ENCODE peak calls at places on chromosomes 11 and 22, in ten cellular contexts. B is CD4-positive, alpha-beta T cell; X is AG09319; Z is neural crest cell; J is A549; W is D721Med; O is foreskin fibroblast; S is WTC11; U is fibroblast of the aortic adventitia; M is H1. N is an unnamed sample.

GRCh38 chr11:15627560-15627959 is 512.8 kb downstream of the INSC start:
- DNase-seq in B (no peak), X (no peak), Z (no peak), J (no peak), W (no peak), O (peak), S (no peak), U (peak), M (no peak), N (no peak)

GRCh38 chr11:72812968-72813739 is 1.1 kb upstream of the ATG16L2 start:
- DNase-seq in B (peak), X (no peak), Z (peak), J (peak), W (peak), O (peak), S (peak), U (peak), M (peak), N (no peak)

GRCh38 chr11:58394195-58394594 is 12.5 kb downstream of the OR5B3 start:
- DNase-seq in B (no peak), X (no peak), Z (no peak), J (no peak), W (no peak), O (peak), S (no peak), U (peak), M (no peak), N (no peak)

GRCh38 chr11:27255447-27255828 is 107.6 kb downstream of the CCDC34 start:
- DNase-seq in B (no peak), X (peak), Z (no peak), J (no peak), W (no peak), O (peak), S (no peak), U (peak), M (no peak), N (no peak)

GRCh38 chr11:12547953-12548650 is 126.1 kb upstream of the TEAD1 start:
- DNase-seq in B (no peak), X (no peak), Z (no peak), J (no peak), W (no peak), O (peak), S (no peak), U (peak), M (no peak), N (no peak)

GRCh38 chr11:114279778-114280532 is 16.2 kb upstream of the NNMT start:
- DNase-seq in B (no peak), X (no peak), Z (no peak), J (no peak), W (no peak), O (peak), S (no peak), U (peak), M (peak), N (no peak)

GRCh38 chr11:95968585-95968984 is 44.7 kb upstream of the MTMR2 start:
- DNase-seq in B (no peak), X (no peak), Z (no peak), J (no peak), W (no peak), O (peak), S (no peak), U (peak), M (no peak), N (no peak)

GRCh38 chr22:32957093-32957835 is 100.9 kb downstream of the SYN3 start:
- DNase-seq in B (no peak), X (no peak), Z (no peak), J (no peak), W (no peak), O (peak), S (no peak), U (peak), M (no peak), N (no peak)

GRCh38 chr11:114180301-114181055 is 115.7 kb upstream of the NNMT start:
- DNase-seq in B (no peak), X (no peak), Z (no peak), J (no peak), W (no peak), O (peak), S (peak), U (peak), M (no peak), N (no peak)

GRCh38 chr22:37300551-37301017 is 18.3 kb downstream of the CYTH4 start:
- DNase-seq in B (no peak), X (no peak), Z (no peak), J (no peak), W (no peak), O (no peak), S (no peak), U (no peak), M (no peak), N (no peak)

GRCh38 chr22:37409031-37409430 is 18.2 kb downstream of the ELFN2 start:
- DNase-seq in B (no peak), X (no peak), Z (no peak), J (no peak), W (no peak), O (no peak), S (no peak), U (no peak), M (no peak), N (no peak)

GRCh38 chr11:95426823-95427462 is 195.9 kb upstream of the SESN3 start:
- DNase-seq in B (no peak), X (no peak), Z (no peak), J (no peak), W (no peak), O (peak), S (no peak), U (no peak), M (no peak), N (no peak)

GRCh38 chr11:15651782-15652181 is 537.1 kb downstream of the INSC start:
- DNase-seq in B (no peak), X (no peak), Z (no peak), J (no peak), W (no peak), O (no peak), S (no peak), U (no peak), M (peak), N (no peak)

GRCh38 chr22:17990167-17990566 is 34.2 kb downstream of the MICAL3 start:
- DNase-seq in B (no peak), X (no peak), Z (no peak), J (no peak), W (no peak), O (no peak), S (no peak), U (no peak), M (no peak), N (no peak)

GRCh38 chr22:31350410-31350863 is 4.3 kb upstream of the PATZ1 start:
- DNase-seq in B (no peak), X (no peak), Z (no peak), J (peak), W (no peak), O (peak), S (peak), U (no peak), M (no peak), N (no peak)

GRCh38 chr11:1931791-1932480 is 12.4 kb downstream of the TNNT3 start:
- DNase-seq in B (no peak), X (no peak), Z (no peak), J (no peak), W (no peak), O (no peak), S (peak), U (no peak), M (no peak), N (peak)

GRCh38 chr22:20422271-20422958 is 15.2 kb downstream of the SCARF2 start:
- DNase-seq in B (no peak), X (peak), Z (no peak), J (no peak), W (peak), O (peak), S (no peak), U (peak), M (no peak), N (peak)

GRCh38 chr11:2582436-2582931 is 117.3 kb downstream of the KCNQ1OT1 start:
- DNase-seq in B (no peak), X (no peak), Z (no peak), J (no peak), W (no peak), O (no peak), S (peak), U (no peak), M (peak), N (peak)

GRCh38 chr11:68865241-68865640 is 23.5 kb upstream of the CPT1A start:
- DNase-seq in B (no peak), X (no peak), Z (no peak), J (no peak), W (no peak), O (no peak), S (no peak), U (no peak), M (no peak), N (peak)

GRCh38 chr11:113994077-113994954 is 19.4 kb downstream of the HTR3A start:
- DNase-seq in B (peak), X (no peak), Z (peak), J (peak), W (no peak), O (peak), S (peak), U (no peak), M (peak), N (no peak)

GRCh38 chr11:44515085-44515484 is 50.4 kb upstream of the CD82 start:
- DNase-seq in B (no peak), X (no peak), Z (no peak), J (no peak), W (no peak), O (no peak), S (no peak), U (peak), M (no peak), N (no peak)

GRCh38 chr11:32391965-32392553 is 43.3 kb downstream of the WT1 start:
- DNase-seq in B (no peak), X (no peak), Z (no peak), J (no peak), W (no peak), O (no peak), S (no peak), U (peak), M (no peak), N (no peak)

GRCh38 chr11:3638513-3638912 is 3.3 kb downstream of the ART5 start:
- DNase-seq in B (no peak), X (no peak), Z (no peak), J (no peak), W (no peak), O (no peak), S (no peak), U (no peak), M (no peak), N (peak)

GRCh38 chr22:32695451-32695891 is 106.0 kb upstream of the TIMP3 start:
- DNase-seq in B (no peak), X (peak), Z (no peak), J (peak), W (no peak), O (peak), S (no peak), U (peak), M (no peak), N (no peak)

GRCh38 chr11:10793470-10794255 is 15.1 kb downstream of the EIF4G2 start:
- DNase-seq in B (no peak), X (no peak), Z (no peak), J (no peak), W (no peak), O (no peak), S (no peak), U (no peak), M (no peak), N (no peak)

GRCh38 chr11:20754957-20755356 is 85.6 kb downstream of the NELL1 start:
- DNase-seq in B (no peak), X (no peak), Z (no peak), J (no peak), W (no peak), O (no peak), S (peak), U (no peak), M (peak), N (no peak)

GRCh38 chr11:64237484-64237951 is 3.1 kb downstream of the VEGFB start:
- DNase-seq in B (no peak), X (no peak), Z (no peak), J (no peak), W (no peak), O (no peak), S (no peak), U (no peak), M (no peak), N (peak)

GRCh38 chr22:25081409-25081824 is 118.2 kb upstream of the CRYBB3 start:
- DNase-seq in B (peak), X (no peak), Z (peak), J (peak), W (no peak), O (peak), S (peak), U (no peak), M (peak), N (no peak)

GRCh38 chr11:11171285-11171684 is 181.8 kb downstream of the CSNK2A3 start:
- DNase-seq in B (no peak), X (no peak), Z (no peak), J (no peak), W (no peak), O (no peak), S (no peak), U (no peak), M (no peak), N (no peak)

GRCh38 chr11:117423046-117423575 is 95.5 kb downstream of the CEP164 start:
- DNase-seq in B (no peak), X (no peak), Z (no peak), J (no peak), W (no peak), O (no peak), S (no peak), U (no peak), M (no peak), N (peak)

GRCh38 chr11:96188625-96189006 is 154.4 kb downstream of the MAML2 start:
- DNase-seq in B (no peak), X (no peak), Z (no peak), J (no peak), W (no peak), O (peak), S (no peak), U (peak), M (no peak), N (no peak)

GRCh38 chr22:49363526-49364230 is 464.0 kb downstream of the BRD1 start:
- DNase-seq in B (no peak), X (no peak), Z (no peak), J (no peak), W (no peak), O (no peak), S (no peak), U (no peak), M (no peak), N (no peak)

GRCh38 chr11:134554861-134555260 is 142.8 kb upstream of the B3GAT1 start:
- DNase-seq in B (no peak), X (no peak), Z (no peak), J (no peak), W (no peak), O (no peak), S (no peak), U (no peak), M (peak), N (no peak)

GRCh38 chr11:79227308-79227707 is 213.5 kb downstream of the TENM4 start:
- DNase-seq in B (no peak), X (no peak), Z (no peak), J (no peak), W (no peak), O (no peak), S (no peak), U (no peak), M (no peak), N (no peak)

GRCh38 chr11:70220136-70220535 is 17.0 kb downstream of the FADD start:
- DNase-seq in B (no peak), X (no peak), Z (no peak), J (no peak), W (no peak), O (no peak), S (no peak), U (no peak), M (no peak), N (no peak)

GRCh38 chr22:17896552-17896951 is 122.3 kb upstream of the BID start:
- DNase-seq in B (no peak), X (no peak), Z (no peak), J (peak), W (no peak), O (peak), S (peak), U (no peak), M (peak), N (no peak)

GRCh38 chr22:38205261-38206128 is 3.7 kb downstream of the MAFF start:
- DNase-seq in B (no peak), X (peak), Z (no peak), J (no peak), W (no peak), O (peak), S (no peak), U (peak), M (no peak), N (no peak)

DNA sequence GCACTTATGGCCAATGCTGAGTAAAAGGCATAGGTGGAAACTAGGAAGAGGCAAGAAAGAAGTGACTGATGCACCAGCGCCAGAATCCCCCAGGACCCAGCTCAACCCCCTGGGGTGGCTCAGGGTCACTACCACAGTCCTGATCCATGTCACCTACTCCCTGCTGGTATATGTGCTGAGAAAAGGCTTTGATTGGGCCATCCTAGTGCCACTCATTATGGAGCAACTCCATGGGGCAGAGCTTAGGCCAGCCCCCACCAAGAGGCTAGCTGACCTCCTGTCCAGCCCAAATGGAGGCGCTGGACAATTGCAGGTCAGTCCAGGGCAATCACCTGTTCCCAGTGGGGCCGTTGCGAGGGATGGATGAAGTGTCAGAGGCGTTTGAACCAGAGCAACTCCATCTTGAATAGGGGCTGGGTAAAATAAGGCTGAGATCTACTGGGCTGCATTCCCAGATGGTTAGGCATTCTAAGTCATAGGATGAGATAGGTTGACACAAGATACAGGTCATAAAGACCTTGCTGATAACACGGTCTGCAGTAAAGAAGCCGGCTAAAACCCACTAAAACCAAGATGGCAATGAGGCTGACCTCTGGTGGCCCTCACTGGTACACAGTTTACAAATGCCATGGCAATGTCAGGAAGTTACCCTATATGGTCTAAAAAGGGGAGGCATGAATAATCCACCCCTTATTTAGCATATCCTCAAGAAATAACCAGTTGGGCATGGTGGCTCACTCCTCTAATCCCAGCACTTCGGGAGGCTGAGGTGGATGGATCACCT is 20.6 kb upstream of the DAGLA start:
- DNase-seq in B (no peak), X (no peak), Z (no peak), J (no peak), W (no peak), O (no peak), S (no peak), U (no peak), M (no peak), N (no peak)
- TF ChIP-seq CTCF in B (no peak), X (no peak), Z (no peak), J (no peak), W (no peak), O (no peak), S (no peak), U (no peak), M (peak), N (no peak)

DNA sequence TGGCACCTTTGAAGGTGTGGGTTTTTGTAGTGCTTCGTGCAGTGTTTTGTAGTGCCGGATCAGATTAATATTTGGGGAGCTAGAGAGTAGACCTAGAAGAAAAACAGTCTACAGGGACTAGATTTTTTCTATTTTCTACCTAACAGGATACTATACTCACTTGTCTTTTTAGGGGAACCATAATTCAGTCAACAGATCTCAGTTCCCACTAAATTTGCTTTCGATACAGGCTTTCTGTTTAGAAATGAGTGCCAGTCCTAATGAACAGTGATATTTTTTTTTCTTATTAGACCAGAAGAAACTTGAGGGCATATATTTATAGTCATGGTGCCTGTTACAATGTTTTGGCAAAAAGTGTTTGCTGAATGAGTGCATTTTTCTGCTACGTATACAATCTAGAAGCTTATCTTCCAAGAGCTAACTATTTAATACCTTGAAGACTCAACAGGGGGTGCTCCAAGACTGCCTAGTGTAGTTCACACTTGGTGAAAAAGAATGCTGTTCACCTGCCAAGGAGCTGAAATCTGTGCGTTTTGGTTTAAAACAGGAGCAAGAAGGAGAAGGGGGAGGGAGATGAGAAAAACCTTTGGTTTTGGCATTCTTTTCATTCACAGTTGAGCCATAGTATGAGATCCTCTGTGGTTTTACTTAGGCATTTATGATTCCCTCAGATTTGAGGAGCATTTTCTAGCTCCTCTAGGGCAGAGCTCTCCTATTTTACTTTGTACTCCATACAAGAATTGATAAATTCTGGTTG is 44.9 kb upstream of the VSTM5 start:
- DNase-seq in B (no peak), X (peak), Z (peak), J (no peak), W (no peak), O (peak), S (peak), U (peak), M (no peak), N (no peak)
- TF ChIP-seq CTCF in B (peak), X (peak), Z (peak), J (peak), W (peak), O (peak), S (no peak), U (peak), M (peak), N (peak)

DNA sequence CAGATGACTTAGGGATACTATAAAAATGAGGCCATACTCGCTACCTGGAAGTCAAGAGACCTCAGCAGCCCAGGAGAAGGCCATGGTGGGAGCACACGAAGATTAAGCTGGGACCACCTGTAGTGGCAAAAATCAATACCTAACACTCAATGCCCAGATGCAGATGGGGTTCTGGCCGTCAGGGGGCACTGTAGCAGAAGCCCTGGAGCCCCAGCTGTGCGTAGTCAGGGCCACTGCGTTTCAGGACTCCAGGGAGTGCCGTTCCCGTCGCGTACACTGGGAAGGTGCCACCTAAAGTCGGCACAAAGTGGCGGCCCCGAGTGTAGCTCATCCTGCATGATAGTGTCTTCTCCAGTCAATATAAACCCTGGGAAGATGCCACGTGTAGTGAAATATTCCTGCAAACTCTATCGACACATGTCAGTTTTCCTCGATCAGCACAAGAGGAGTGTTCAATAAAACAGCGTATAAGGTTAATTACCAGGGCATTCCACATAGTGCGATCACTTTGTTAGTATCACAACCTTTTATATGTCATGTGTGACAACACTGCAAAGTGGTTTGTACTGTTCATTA is 123.7 kb upstream of the NTM start:
- DNase-seq in B (no peak), X (no peak), Z (peak), J (no peak), W (no peak), O (no peak), S (peak), U (no peak), M (peak), N (no peak)
- TF ChIP-seq CTCF in B (no peak), X (peak), Z (peak), J (no peak), W (peak), O (peak), S (peak), U (peak), M (peak), N (peak)

GRCh38 chr11:111926505-111927391 is 8.0 kb downstream of the C11orf52 start:
- DNase-seq in B (peak), X (peak), Z (peak), J (peak), W (peak), O (peak), S (peak), U (peak), M (peak), N (peak)
- TF ChIP-seq CTCF in B (no peak), X (no peak), Z (peak), J (no peak), W (no peak), O (no peak), S (no peak), U (no peak), M (peak), N (peak)

DNA sequence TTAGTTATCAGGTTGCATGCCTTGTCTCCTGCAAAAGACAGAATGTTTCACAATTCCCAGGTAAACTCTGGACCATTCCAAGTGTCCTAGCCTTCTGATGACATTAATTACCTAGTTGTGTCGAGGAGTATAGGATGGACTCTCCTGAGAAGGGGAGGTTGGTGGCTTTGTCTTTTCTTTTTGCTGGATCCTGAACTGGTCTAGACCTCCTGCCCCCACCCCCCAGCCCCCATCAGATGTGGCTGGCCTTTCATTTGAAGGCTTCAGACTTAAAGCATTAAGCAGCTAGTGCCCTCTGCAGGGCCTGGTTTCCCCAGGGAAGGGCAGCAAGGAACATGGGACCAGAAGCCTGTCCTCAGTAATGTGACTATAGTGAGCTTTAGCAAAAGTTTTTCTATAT is 9.7 kb downstream of the MCAM start:
- DNase-seq in B (no peak), X (no peak), Z (no peak), J (no peak), W (no peak), O (no peak), S (no peak), U (no peak), M (no peak), N (no peak)
- TF ChIP-seq CTCF in B (no peak), X (no peak), Z (no peak), J (no peak), W (peak), O (peak), S (no peak), U (no peak), M (peak), N (peak)

N was measured in chondrocyte.